ENCODE peak calls at places on chromosomes 13 and 19, in eight cellular contexts. One of them, this sample, is unnamed.

GRCh38 chr19:51339687-51340656 is 2.0 kb downstream of the VSIG10L start:
- DNase-seq in progenitor cell of endocrine pancreas: peak
- DNase-seq in CD4-positive, alpha-beta T cell: peak
- DNase-seq in A549: peak
- DNase-seq in GM12865: peak
- DNase-seq in CD8-positive, alpha-beta T cell: peak
- DNase-seq in tibial artery: peak
- DNase-seq in hepatocyte: peak
- DNase-seq in this sample: peak

GRCh38 chr19:6241680-6242079 is 38.1 kb downstream of the MLLT1 start:
- DNase-seq in progenitor cell of endocrine pancreas: no peak
- DNase-seq in CD4-positive, alpha-beta T cell: no peak
- DNase-seq in A549: no peak
- DNase-seq in GM12865: no peak
- DNase-seq in CD8-positive, alpha-beta T cell: no peak
- DNase-seq in tibial artery: no peak
- DNase-seq in hepatocyte: no peak
- DNase-seq in this sample: peak

GRCh38 chr13:77544365-77544764 is 8.9 kb downstream of the SCEL start:
- DNase-seq in progenitor cell of endocrine pancreas: no peak
- DNase-seq in CD4-positive, alpha-beta T cell: no peak
- DNase-seq in A549: no peak
- DNase-seq in GM12865: no peak
- DNase-seq in CD8-positive, alpha-beta T cell: no peak
- DNase-seq in tibial artery: peak
- DNase-seq in hepatocyte: peak
- DNase-seq in this sample: no peak

GRCh38 chr13:113297370-113297871 is 382 bp downstream of the LAMP1 start:
- DNase-seq in progenitor cell of endocrine pancreas: peak
- DNase-seq in CD4-positive, alpha-beta T cell: peak
- DNase-seq in A549: no peak
- DNase-seq in GM12865: peak
- DNase-seq in CD8-positive, alpha-beta T cell: peak
- DNase-seq in tibial artery: no peak
- DNase-seq in hepatocyte: peak
- DNase-seq in this sample: no peak

GRCh38 chr19:49689133-49690072 is at the start of gene ADM5:
- DNase-seq in progenitor cell of endocrine pancreas: peak
- DNase-seq in CD4-positive, alpha-beta T cell: no peak
- DNase-seq in A549: no peak
- DNase-seq in GM12865: peak
- DNase-seq in CD8-positive, alpha-beta T cell: no peak
- DNase-seq in tibial artery: no peak
- DNase-seq in hepatocyte: peak
- DNase-seq in this sample: peak

GRCh38 chr19:35671818-35672217 is 5.5 kb downstream of the UPK1A start:
- DNase-seq in progenitor cell of endocrine pancreas: no peak
- DNase-seq in CD4-positive, alpha-beta T cell: no peak
- DNase-seq in A549: no peak
- DNase-seq in GM12865: no peak
- DNase-seq in CD8-positive, alpha-beta T cell: no peak
- DNase-seq in tibial artery: no peak
- DNase-seq in hepatocyte: peak
- DNase-seq in this sample: no peak

GRCh38 chr13:110944121-110944967 is 29.5 kb upstream of the ANKRD10 start:
- DNase-seq in progenitor cell of endocrine pancreas: no peak
- DNase-seq in CD4-positive, alpha-beta T cell: no peak
- DNase-seq in A549: peak
- DNase-seq in GM12865: peak
- DNase-seq in CD8-positive, alpha-beta T cell: no peak
- DNase-seq in tibial artery: no peak
- DNase-seq in hepatocyte: peak
- DNase-seq in this sample: no peak

GRCh38 chr13:28379371-28380083 is 115.4 kb downstream of the FLT1 start:
- DNase-seq in progenitor cell of endocrine pancreas: no peak
- DNase-seq in CD4-positive, alpha-beta T cell: no peak
- DNase-seq in A549: no peak
- DNase-seq in GM12865: no peak
- DNase-seq in CD8-positive, alpha-beta T cell: no peak
- DNase-seq in tibial artery: no peak
- DNase-seq in hepatocyte: no peak
- DNase-seq in this sample: no peak

GRCh38 chr19:1418951-1419735 is 11.8 kb downstream of the DAZAP1 start:
- DNase-seq in progenitor cell of endocrine pancreas: no peak
- DNase-seq in CD4-positive, alpha-beta T cell: no peak
- DNase-seq in A549: no peak
- DNase-seq in GM12865: no peak
- DNase-seq in CD8-positive, alpha-beta T cell: no peak
- DNase-seq in tibial artery: no peak
- DNase-seq in hepatocyte: no peak
- DNase-seq in this sample: no peak

GRCh38 chr19:38698225-38699026 is 45.8 kb downstream of the CAPN12 start:
- DNase-seq in progenitor cell of endocrine pancreas: no peak
- DNase-seq in CD4-positive, alpha-beta T cell: no peak
- DNase-seq in A549: no peak
- DNase-seq in GM12865: no peak
- DNase-seq in CD8-positive, alpha-beta T cell: no peak
- DNase-seq in tibial artery: no peak
- DNase-seq in hepatocyte: no peak
- DNase-seq in this sample: no peak
- TF ChIP-seq CTCF in progenitor cell of endocrine pancreas: no peak
- TF ChIP-seq CTCF in CD4-positive, alpha-beta T cell: no peak
- TF ChIP-seq CTCF in A549: no peak
- TF ChIP-seq CTCF in GM12865: no peak
- TF ChIP-seq CTCF in CD8-positive, alpha-beta T cell: no peak
- TF ChIP-seq CTCF in tibial artery: no peak
- TF ChIP-seq CTCF in hepatocyte: no peak
- TF ChIP-seq CTCF in this sample: no peak

DNA sequence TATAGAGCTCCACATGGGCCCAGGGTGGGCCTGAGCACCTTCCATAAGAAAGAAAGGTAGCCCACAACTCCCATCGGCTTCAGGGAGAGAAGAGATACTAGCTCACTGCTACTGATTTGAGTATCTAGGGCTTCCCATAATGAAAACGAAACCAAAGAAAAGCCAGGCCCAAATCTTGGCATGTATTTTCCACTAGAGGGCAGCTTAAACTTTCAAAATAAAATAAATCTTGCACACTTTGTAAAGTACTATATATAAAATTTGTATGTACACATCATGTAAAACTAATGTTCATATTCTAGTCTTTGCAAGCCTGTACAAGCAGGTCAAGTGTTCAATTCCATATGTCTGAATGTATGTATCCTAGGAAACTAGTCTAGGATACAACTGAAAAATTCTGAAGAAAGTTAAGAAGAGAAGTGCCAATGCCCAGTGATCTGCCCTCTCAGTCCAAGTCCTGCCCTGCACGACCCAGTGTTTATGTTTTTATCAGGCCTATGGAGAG is 475.9 kb downstream of the UQCRFS1 start:
- DNase-seq in progenitor cell of endocrine pancreas: no peak
- DNase-seq in CD4-positive, alpha-beta T cell: no peak
- DNase-seq in A549: peak
- DNase-seq in GM12865: peak
- DNase-seq in CD8-positive, alpha-beta T cell: no peak
- DNase-seq in tibial artery: no peak
- DNase-seq in hepatocyte: peak
- DNase-seq in this sample: no peak
- TF ChIP-seq CTCF in progenitor cell of endocrine pancreas: peak
- TF ChIP-seq CTCF in CD4-positive, alpha-beta T cell: no peak
- TF ChIP-seq CTCF in A549: peak
- TF ChIP-seq CTCF in GM12865: peak
- TF ChIP-seq CTCF in CD8-positive, alpha-beta T cell: peak
- TF ChIP-seq CTCF in tibial artery: no peak
- TF ChIP-seq CTCF in hepatocyte: peak
- TF ChIP-seq CTCF in this sample: peak

DNA sequence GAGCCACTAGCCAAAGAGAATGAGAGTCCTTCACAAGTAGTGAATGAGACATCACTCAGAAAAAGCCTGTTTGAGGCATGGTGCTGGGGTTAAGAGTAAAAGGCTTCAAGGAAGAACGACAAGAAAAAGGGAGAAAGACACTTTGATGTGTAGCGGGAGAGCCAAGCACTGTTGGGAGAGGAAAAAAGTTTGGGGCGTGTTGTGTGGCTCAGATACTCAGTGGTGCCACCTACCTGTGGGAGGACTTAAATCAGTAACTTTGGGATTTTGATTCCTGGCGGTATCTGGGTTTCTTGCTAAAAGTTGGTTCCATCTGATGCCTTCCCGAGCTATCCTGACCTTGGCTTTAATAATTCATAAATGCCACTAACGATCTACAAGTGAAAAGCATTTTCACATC is 12.3 kb downstream of the ELSPBP1 start:
- DNase-seq in progenitor cell of endocrine pancreas: no peak
- DNase-seq in CD4-positive, alpha-beta T cell: no peak
- DNase-seq in A549: peak
- DNase-seq in GM12865: peak
- DNase-seq in CD8-positive, alpha-beta T cell: no peak
- DNase-seq in tibial artery: no peak
- DNase-seq in hepatocyte: no peak
- DNase-seq in this sample: no peak
- TF ChIP-seq CTCF in progenitor cell of endocrine pancreas: no peak
- TF ChIP-seq CTCF in CD4-positive, alpha-beta T cell: peak
- TF ChIP-seq CTCF in A549: peak
- TF ChIP-seq CTCF in GM12865: peak
- TF ChIP-seq CTCF in CD8-positive, alpha-beta T cell: no peak
- TF ChIP-seq CTCF in tibial artery: no peak
- TF ChIP-seq CTCF in hepatocyte: no peak
- TF ChIP-seq CTCF in this sample: peak

DNA sequence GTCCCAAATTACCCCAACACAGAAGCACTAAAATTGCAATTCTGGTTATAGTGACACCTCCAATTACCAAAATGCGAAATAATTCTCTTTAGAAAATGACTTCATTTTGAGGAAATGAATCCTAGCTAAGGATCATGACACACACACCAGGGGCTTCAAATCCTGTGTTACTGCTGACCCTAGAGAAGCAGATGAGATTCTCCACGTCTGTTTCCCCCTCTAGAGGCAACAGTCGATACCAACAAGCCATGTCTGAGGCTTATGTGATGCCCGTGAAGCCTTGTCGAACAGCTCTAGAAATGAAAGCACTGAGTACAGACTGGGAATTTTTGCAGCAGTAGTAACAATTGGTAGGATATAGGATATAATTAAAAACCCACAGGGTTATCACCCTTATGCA is 153.6 kb upstream of the TMTC4 start:
- DNase-seq in progenitor cell of endocrine pancreas: no peak
- DNase-seq in CD4-positive, alpha-beta T cell: no peak
- DNase-seq in A549: no peak
- DNase-seq in GM12865: no peak
- DNase-seq in CD8-positive, alpha-beta T cell: no peak
- DNase-seq in tibial artery: no peak
- DNase-seq in hepatocyte: no peak
- DNase-seq in this sample: no peak
- TF ChIP-seq CTCF in progenitor cell of endocrine pancreas: peak
- TF ChIP-seq CTCF in CD4-positive, alpha-beta T cell: no peak
- TF ChIP-seq CTCF in A549: no peak
- TF ChIP-seq CTCF in GM12865: no peak
- TF ChIP-seq CTCF in CD8-positive, alpha-beta T cell: no peak
- TF ChIP-seq CTCF in tibial artery: no peak
- TF ChIP-seq CTCF in hepatocyte: peak
- TF ChIP-seq CTCF in this sample: peak

GRCh38 chr13:99200433-99201167 is at the start of gene UBAC2:
- DNase-seq in progenitor cell of endocrine pancreas: peak
- DNase-seq in CD4-positive, alpha-beta T cell: peak
- DNase-seq in A549: peak
- DNase-seq in GM12865: peak
- DNase-seq in CD8-positive, alpha-beta T cell: peak
- DNase-seq in tibial artery: peak
- DNase-seq in hepatocyte: peak
- DNase-seq in this sample: peak
- TF ChIP-seq CTCF in progenitor cell of endocrine pancreas: no peak
- TF ChIP-seq CTCF in CD4-positive, alpha-beta T cell: no peak
- TF ChIP-seq CTCF in A549: no peak
- TF ChIP-seq CTCF in GM12865: no peak
- TF ChIP-seq CTCF in CD8-positive, alpha-beta T cell: no peak
- TF ChIP-seq CTCF in tibial artery: peak
- TF ChIP-seq CTCF in hepatocyte: no peak
- TF ChIP-seq CTCF in this sample: peak

GRCh38 chr13:107834717-107835116 is 380.6 kb downstream of the LIG4 start:
- DNase-seq in progenitor cell of endocrine pancreas: no peak
- DNase-seq in CD4-positive, alpha-beta T cell: no peak
- DNase-seq in A549: no peak
- DNase-seq in GM12865: no peak
- DNase-seq in CD8-positive, alpha-beta T cell: no peak
- DNase-seq in tibial artery: no peak
- DNase-seq in hepatocyte: no peak
- DNase-seq in this sample: no peak

GRCh38 chr13:107834268-107834667 is 381.1 kb downstream of the LIG4 start:
- DNase-seq in progenitor cell of endocrine pancreas: no peak
- DNase-seq in CD4-positive, alpha-beta T cell: no peak
- DNase-seq in A549: no peak
- DNase-seq in GM12865: no peak
- DNase-seq in CD8-positive, alpha-beta T cell: no peak
- DNase-seq in tibial artery: no peak
- DNase-seq in hepatocyte: no peak
- DNase-seq in this sample: no peak

GRCh38 chr13:107832521-107833095 is 382.7 kb downstream of the LIG4 start:
- DNase-seq in progenitor cell of endocrine pancreas: no peak
- DNase-seq in CD4-positive, alpha-beta T cell: no peak
- DNase-seq in A549: no peak
- DNase-seq in GM12865: no peak
- DNase-seq in CD8-positive, alpha-beta T cell: no peak
- DNase-seq in tibial artery: no peak
- DNase-seq in hepatocyte: no peak
- DNase-seq in this sample: no peak

GRCh38 chr13:107838592-107839161 is 376.7 kb downstream of the LIG4 start:
- DNase-seq in progenitor cell of endocrine pancreas: no peak
- DNase-seq in CD4-positive, alpha-beta T cell: no peak
- DNase-seq in A549: no peak
- DNase-seq in GM12865: no peak
- DNase-seq in CD8-positive, alpha-beta T cell: no peak
- DNase-seq in tibial artery: no peak
- DNase-seq in hepatocyte: no peak
- DNase-seq in this sample: no peak

GRCh38 chr13:107835339-107836018 is 379.9 kb downstream of the LIG4 start:
- DNase-seq in progenitor cell of endocrine pancreas: no peak
- DNase-seq in CD4-positive, alpha-beta T cell: no peak
- DNase-seq in A549: no peak
- DNase-seq in GM12865: no peak
- DNase-seq in CD8-positive, alpha-beta T cell: no peak
- DNase-seq in tibial artery: no peak
- DNase-seq in hepatocyte: no peak
- DNase-seq in this sample: no peak
- TF ChIP-seq CTCF in progenitor cell of endocrine pancreas: no peak
- TF ChIP-seq CTCF in CD4-positive, alpha-beta T cell: no peak
- TF ChIP-seq CTCF in A549: no peak
- TF ChIP-seq CTCF in GM12865: no peak
- TF ChIP-seq CTCF in CD8-positive, alpha-beta T cell: no peak
- TF ChIP-seq CTCF in tibial artery: no peak
- TF ChIP-seq CTCF in hepatocyte: no peak
- TF ChIP-seq CTCF in this sample: no peak

DNA sequence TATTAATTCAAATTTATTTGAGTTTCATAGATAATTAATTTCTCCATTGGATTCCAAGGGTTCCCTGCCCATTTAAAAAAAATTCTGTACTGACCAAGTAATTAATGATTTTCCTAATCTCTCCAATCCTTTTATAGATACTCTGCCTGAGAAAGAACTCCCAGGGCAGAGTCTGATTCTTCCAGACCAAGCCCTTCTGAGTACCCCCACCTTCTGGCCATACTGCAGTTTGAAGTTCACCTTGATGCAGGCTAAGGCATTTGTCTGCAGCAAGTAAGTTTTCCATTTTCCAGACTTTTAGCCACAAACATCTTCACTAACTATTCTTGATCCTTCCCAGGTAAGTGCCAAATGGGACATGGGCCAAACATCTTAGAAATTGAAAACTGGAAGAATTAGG is 195.9 kb downstream of the LHFPL6 start:
- DNase-seq in progenitor cell of endocrine pancreas: no peak
- DNase-seq in CD4-positive, alpha-beta T cell: no peak
- DNase-seq in A549: no peak
- DNase-seq in GM12865: no peak
- DNase-seq in CD8-positive, alpha-beta T cell: no peak
- DNase-seq in tibial artery: no peak
- DNase-seq in hepatocyte: no peak
- DNase-seq in this sample: no peak
- TF ChIP-seq CTCF in progenitor cell of endocrine pancreas: no peak
- TF ChIP-seq CTCF in CD4-positive, alpha-beta T cell: no peak
- TF ChIP-seq CTCF in A549: no peak
- TF ChIP-seq CTCF in GM12865: no peak
- TF ChIP-seq CTCF in CD8-positive, alpha-beta T cell: no peak
- TF ChIP-seq CTCF in tibial artery: no peak
- TF ChIP-seq CTCF in hepatocyte: no peak
- TF ChIP-seq CTCF in this sample: no peak

This sample was measured in type B pancreatic cell.